ENCODE peak calls at places on chromosomes 3 and 15, in five cellular contexts. One of them, this sample, is unnamed.
A peak's percentile ranks its signal among the peaks of the same experiment; 100 is the strongest.

GRCh38 chr3:189588061-189588817 is 43.0 kb upstream of the TP63 start:
- DNase-seq in WTC11: no peak
- DNase-seq in A549: peak; percentile 23
- DNase-seq in lower leg skin: no peak
- DNase-seq in psoas muscle: no peak
- DNase-seq in this sample: no peak

GRCh38 chr3:56800373-56801150 is 1.2 kb downstream of the ARHGEF3 start:
- DNase-seq in psoas muscle: no peak
- DNase-seq in A549: no peak
- DNase-seq in WTC11: no peak
- DNase-seq in lower leg skin: no peak
- DNase-seq in this sample: peak; percentile 39

GRCh38 chr3:141378556-141378955 is 10.3 kb downstream of the ZBTB38 start:
- DNase-seq in psoas muscle: no peak
- DNase-seq in WTC11: no peak
- DNase-seq in lower leg skin: no peak
- DNase-seq in A549: no peak
- DNase-seq in this sample: no peak

GRCh38 chr3:128112406-128112968 is 11.1 kb downstream of the RUVBL1 start:
- DNase-seq in lower leg skin: no peak
- DNase-seq in WTC11: no peak
- DNase-seq in psoas muscle: no peak
- DNase-seq in A549: peak; percentile 36
- DNase-seq in this sample: no peak

GRCh38 chr3:174100744-174101143 is 703.2 kb downstream of the NLGN1 start:
- DNase-seq in WTC11: no peak
- DNase-seq in A549: no peak
- DNase-seq in psoas muscle: no peak
- DNase-seq in lower leg skin: no peak
- DNase-seq in this sample: no peak

GRCh38 chr3:152244156-152244888 is 24.4 kb upstream of the MBNL1 start:
- DNase-seq in A549: no peak
- DNase-seq in WTC11: no peak
- DNase-seq in psoas muscle: no peak
- DNase-seq in lower leg skin: no peak
- DNase-seq in this sample: no peak

GRCh38 chr3:189146842-189147241 is 24.9 kb upstream of the TPRG1 start:
- DNase-seq in lower leg skin: no peak
- DNase-seq in psoas muscle: no peak
- DNase-seq in A549: peak; percentile 61
- DNase-seq in WTC11: no peak
- DNase-seq in this sample: no peak

GRCh38 chr3:71530903-71531535 is 52.5 kb downstream of the FOXP1 start:
- DNase-seq in WTC11: peak; percentile 51
- DNase-seq in lower leg skin: no peak
- DNase-seq in psoas muscle: no peak
- DNase-seq in A549: no peak
- DNase-seq in this sample: no peak

GRCh38 chr15:39885099-39885777 is 34.8 kb downstream of the GPR176 start:
- DNase-seq in psoas muscle: no peak
- DNase-seq in A549: no peak
- DNase-seq in WTC11: no peak
- DNase-seq in lower leg skin: no peak
- DNase-seq in this sample: no peak